ENCODE peak calls at places on chromosomes 13 and 19, in four cellular contexts. P is tibial artery, A is cardiac muscle cell, X is PC-9. T is an unnamed sample.

GRCh38 chr19:49590071-49590970 is 661 bp upstream of the PRR12 start:
- DNase-seq in P (peak; percentile 94), A (peak; percentile 97), X (peak; percentile 99), T (peak; percentile 95)

GRCh38 chr13:102830646-102831045 is 15.2 kb upstream of the ERCC5 start:
- DNase-seq in P (no peak), A (no peak), X (no peak), T (no peak)

GRCh38 chr13:20993661-20994440 is 67.5 kb downstream of the LATS2 start:
- DNase-seq in P (no peak), A (no peak), X (no peak), T (peak; percentile 30)

GRCh38 chr13:24784319-24784718 is 20.4 kb downstream of the RNF17 start:
- DNase-seq in P (no peak), A (no peak), X (no peak), T (peak; percentile 27)

GRCh38 chr13:83825676-83826075 is 56.6 kb downstream of the SLITRK1 start:
- DNase-seq in P (no peak), A (no peak), X (no peak), T (no peak)

GRCh38 chr13:87999141-87999765 is 328.1 kb downstream of the SLITRK5 start:
- DNase-seq in P (no peak), A (no peak), X (peak; percentile 31), T (peak; percentile 31)

GRCh38 chr13:46572758-46573384 is 19.9 kb downstream of the LRCH1 start:
- DNase-seq in P (no peak), A (no peak), X (no peak), T (no peak)

GRCh38 chr19:46601318-46602224 is at the start of gene CALM3:
- DNase-seq in P (no peak), A (no peak), X (no peak), T (no peak)

GRCh38 chr19:3132971-3133792 is 2.7 kb upstream of the GNA15 start:
- DNase-seq in P (peak; percentile 35), A (no peak), X (peak; percentile 19), T (no peak)

GRCh38 chr13:99446242-99446641 is 55.0 kb upstream of the TM9SF2 start:
- DNase-seq in P (no peak), A (no peak), X (no peak), T (no peak)

GRCh38 chr19:29006057-29006735 is 206.8 kb downstream of the UQCRFS1 start:
- DNase-seq in P (no peak), A (no peak), X (no peak), T (no peak)

GRCh38 chr19:48715276-48715675 is 4.2 kb downstream of the MAMSTR start:
- DNase-seq in P (no peak), A (no peak), X (no peak), T (no peak)

GRCh38 chr19:50669319-50670101 is 20.3 kb downstream of the C19orf81 start:
- DNase-seq in P (no peak), A (peak; percentile 51), X (no peak), T (peak; percentile 29)

GRCh38 chr19:42317535-42317934 is 4.4 kb downstream of the TMEM145 start:
- DNase-seq in P (no peak), A (no peak), X (no peak), T (no peak)

GRCh38 chr13:28753208-28753892 is 34.6 kb upstream of the SLC46A3 start:
- DNase-seq in P (peak; percentile 58), A (peak; percentile 52), X (peak; percentile 20), T (peak; percentile 82)

GRCh38 chr19:9323557-9323918 is 441 bp upstream of the ZNF559 start:
- DNase-seq in P (peak; percentile 63), A (peak; percentile 48), X (peak; percentile 64), T (peak; percentile 44)

GRCh38 chr19:44640518-44640917 is 3.2 kb upstream of the PVR start:
- DNase-seq in P (no peak), A (no peak), X (no peak), T (no peak)

GRCh38 chr13:94196426-94196825 is 283.1 kb downstream of the DCT start:
- DNase-seq in P (no peak), A (peak; percentile 30), X (no peak), T (no peak)

GRCh38 chr19:29665215-29665825 is at the start of gene PLEKHF1:
- DNase-seq in P (peak; percentile 87), A (peak; percentile 92), X (peak; percentile 94), T (peak; percentile 86)

GRCh38 chr13:42875448-42876269 is 94.3 kb downstream of the FAM216B start:
- DNase-seq in P (no peak), A (peak; percentile 20), X (no peak), T (no peak)

GRCh38 chr19:6613711-6614110 is 22.8 kb upstream of the CD70 start:
- DNase-seq in P (no peak), A (no peak), X (no peak), T (peak; percentile 22)

GRCh38 chr19:804419-805160 is 7.3 kb downstream of the PTBP1 start:
- DNase-seq in P (no peak), A (no peak), X (no peak), T (no peak)

GRCh38 chr19:309206-309565 is 18.0 kb upstream of the PLPP2 start:
- DNase-seq in P (no peak), A (no peak), X (no peak), T (no peak)

GRCh38 chr13:89740994-89741678 is 1606.4 kb upstream of the MIR17HG start:
- DNase-seq in P (no peak), A (no peak), X (no peak), T (no peak)

GRCh38 chr19:52138614-52139290 is 986 bp downstream of the ZNF616 start:
- DNase-seq in P (peak; percentile 23), A (peak; percentile 65), X (peak; percentile 15), T (peak; percentile 19)

GRCh38 chr13:111604087-111604486 is 283.6 kb downstream of the TEX29 start:
- DNase-seq in P (no peak), A (no peak), X (no peak), T (no peak)

GRCh38 chr13:25796474-25796873 is 255.3 kb downstream of the SHISA2 start:
- DNase-seq in P (no peak), A (no peak), X (no peak), T (no peak)

GRCh38 chr19:41409288-41409687 is 11.7 kb downstream of the BCKDHA start:
- DNase-seq in P (no peak), A (peak; percentile 52), X (peak; percentile 72), T (peak; percentile 43)

GRCh38 chr13:40665061-40665753 is 1.2 kb downstream of the FOXO1 start:
- DNase-seq in P (peak; percentile 31), A (peak; percentile 68), X (peak; percentile 17), T (peak; percentile 24)

GRCh38 chr19:35349614-35350521 is 2.2 kb downstream of the FFAR1 start:
- DNase-seq in P (no peak), A (no peak), X (no peak), T (no peak)

GRCh38 chr13:46143239-46143701 is 38.4 kb upstream of the CPB2 start:
- DNase-seq in P (no peak), A (no peak), X (no peak), T (no peak)

GRCh38 chr13:56332671-56333070 is 808.0 kb upstream of the PRR20A start:
- DNase-seq in P (no peak), A (no peak), X (no peak), T (no peak)

GRCh38 chr13:56338421-56338820 is 802.3 kb upstream of the PRR20A start:
- DNase-seq in P (no peak), A (no peak), X (no peak), T (no peak)

GRCh38 chr13:56335775-56336174 is 804.9 kb upstream of the PRR20A start:
- DNase-seq in P (no peak), A (no peak), X (no peak), T (no peak)
- H3K27ac ChIP-seq in P (no peak overlapping the region), A (no peak overlapping the region), X (no peak overlapping the region), T (no peak overlapping the region)

GRCh38 chr13:65985632-65986031 is 1244.5 kb downstream of the PCDH9 start:
- DNase-seq in P (no peak), A (no peak), X (no peak), T (no peak)
- TF ChIP-seq CTCF in P (no peak), A (no peak), X (no peak), T (no peak)

GRCh38 chr19:2062770-2063169 is 11.7 kb upstream of the MKNK2 start:
- DNase-seq in P (no peak), A (no peak), X (no peak), T (no peak)

GRCh38 chr19:2063824-2064223 is 12.8 kb upstream of the MKNK2 start:
- DNase-seq in P (no peak), A (no peak), X (no peak), T (no peak)

GRCh38 chr19:2064788-2065524 is 13.9 kb upstream of the MKNK2 start:
- DNase-seq in P (peak; percentile 58), A (no peak), X (no peak), T (no peak)

GRCh38 chr19:2061936-2062729 is 11.1 kb upstream of the MKNK2 start:
- DNase-seq in P (no peak), A (no peak), X (no peak), T (no peak)

DNA sequence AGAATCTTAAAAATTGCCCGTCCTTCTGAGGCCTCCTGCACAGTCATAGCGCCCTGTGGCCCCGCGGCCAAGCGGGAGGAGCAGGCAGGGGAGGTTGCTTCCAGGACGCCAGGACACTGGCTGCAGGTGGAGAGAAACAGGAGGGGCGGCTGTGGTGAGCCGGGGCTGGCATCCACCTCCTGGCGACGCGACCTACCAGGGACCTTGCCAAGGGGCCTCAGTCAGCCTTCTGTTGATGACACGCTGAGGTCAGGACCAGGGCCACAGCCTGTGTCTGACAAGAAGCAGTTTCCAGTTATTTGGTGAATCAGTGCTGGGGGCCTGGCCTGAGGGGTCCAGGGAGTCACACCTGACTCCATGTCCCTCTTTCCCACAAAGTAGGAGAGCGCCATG is 13.3 kb upstream of the MKNK2 start:
- DNase-seq in P (no peak), A (no peak), X (no peak), T (no peak)
- H3K27ac ChIP-seq in P (peak overlapping the region; percentile 84), A (peak overlapping the region; percentile 51), X (no peak overlapping the region), T (peak overlapping the region; percentile 100)

GRCh38 chr13:76885203-76886004 is 801 bp downstream of the KCTD12 start:
- DNase-seq in P (peak; percentile 73), A (peak; percentile 72), X (peak; percentile 6), T (peak; percentile 41)
- TF ChIP-seq CTCF in P (no peak), A (peak; percentile 48), X (no peak), T (peak; percentile 70)